ENCODE peak calls at places on chromosomes 4 and X, in five cellular contexts. Q is AG10803, E is left lung, B is fibroblast of mammary gland, M is cardiac fibroblast. A is an unnamed sample.

GRCh38 chr4:14028862-14029261 is 401.3 kb upstream of the BOD1L1 start:
- DNase-seq in M (no peak), B (no peak), Q (no peak), E (no peak), A (no peak)

GRCh38 chr4:122765702-122766352 is 33.3 kb downstream of the BBS12 start:
- DNase-seq in M (peak; percentile 98), Q (peak; percentile 92), E (no peak), B (peak; percentile 92), A (peak; percentile 63)

GRCh38 chrX:8404958-8405357 is 59.7 kb upstream of the VCX3B start:
- DNase-seq in E (no peak), M (no peak), B (no peak), Q (no peak), A (no peak)

GRCh38 chrX:125131146-125131545 is 188.5 kb upstream of the TEX13C start:
- DNase-seq in Q (no peak), B (no peak), M (no peak), E (no peak), A (no peak)

GRCh38 chrX:47217121-47217851 is 1.2 kb upstream of the CDK16 start:
- DNase-seq in Q (peak; percentile 62), M (peak; percentile 66), E (no peak), B (peak; percentile 78), A (no peak)

GRCh38 chr4:41656572-41657301 is 91.8 kb downstream of the PHOX2B start:
- DNase-seq in M (no peak), E (no peak), B (no peak), Q (no peak), A (no peak)

GRCh38 chr4:153804742-153805141 is 15.9 kb upstream of the SFRP2 start:
- DNase-seq in B (peak; percentile 32), Q (peak; percentile 13), E (no peak), M (no peak), A (no peak)

GRCh38 chr4:3790006-3790561 is 23.9 kb downstream of the ADRA2C start:
- DNase-seq in E (no peak), Q (no peak), M (no peak), B (no peak), A (no peak)

GRCh38 chr4:134202557-134202956 is 968 bp upstream of the PABPC4L start:
- DNase-seq in B (peak; percentile 8), E (no peak), Q (no peak), M (no peak), A (no peak)

GRCh38 chr4:10697071-10697470 is 12.5 kb upstream of the CLNK start:
- DNase-seq in Q (no peak), E (no peak), M (no peak), B (no peak), A (no peak)

GRCh38 chr4:169229571-169230028 is 41.2 kb downstream of the SH3RF1 start:
- DNase-seq in Q (peak; percentile 94), E (no peak), M (peak; percentile 96), B (peak; percentile 98), A (peak; percentile 88)

GRCh38 chr4:120801171-120801758 is 121.3 kb downstream of the PRDM5 start:
- DNase-seq in M (peak; percentile 68), E (no peak), B (peak; percentile 74), Q (peak; percentile 70), A (peak; percentile 25)

GRCh38 chr4:47391256-47391655 is 72.2 kb downstream of the COMMD8 start:
- DNase-seq in E (no peak), B (no peak), M (no peak), Q (no peak), A (no peak)

GRCh38 chr4:98566491-98567008 is 91.9 kb downstream of the TSPAN5 start:
- DNase-seq in M (peak; percentile 42), Q (peak; percentile 50), B (peak; percentile 49), E (no peak), A (no peak)

GRCh38 chrX:14718403-14718802 is 154.5 kb downstream of the FANCB start:
- DNase-seq in E (no peak), M (peak; percentile 13), Q (no peak), B (peak; percentile 14), A (no peak)

GRCh38 chrX:102959471-102959870 is 22.4 kb downstream of the RAB40AL start:
- DNase-seq in E (no peak), B (peak; percentile 47), Q (peak; percentile 64), M (peak; percentile 81), A (no peak)

GRCh38 chr4:40205259-40206198 is 8.7 kb downstream of the RHOH start:
- DNase-seq in E (no peak), Q (no peak), M (no peak), B (no peak), A (no peak)

GRCh38 chr4:138689182-138689546 is 326.4 kb upstream of the NOCT start:
- DNase-seq in M (no peak), Q (no peak), E (no peak), B (no peak), A (no peak)

GRCh38 chr4:173515458-173515857 is 14.6 kb downstream of the HAND2 start:
- DNase-seq in B (no peak), E (no peak), M (no peak), Q (no peak), A (no peak)

GRCh38 chrX:1536712-1537030 is 314 bp downstream of the P2RY8 start:
- DNase-seq in B (no peak), Q (no peak), E (no peak), M (no peak), A (no peak)

GRCh38 chr4:156609421-156609820 is 362.2 kb downstream of the PDGFC start:
- DNase-seq in E (peak; percentile 31), B (no peak), Q (no peak), M (no peak), A (no peak)

GRCh38 chrX:107748490-107748889 is 27.1 kb downstream of the TSC22D3 start:
- DNase-seq in M (no peak), E (no peak), B (no peak), Q (no peak), A (no peak)

GRCh38 chrX:85309717-85310116 is 65.9 kb downstream of the ZNF711 start:
- DNase-seq in Q (no peak), M (no peak), E (no peak), B (no peak), A (no peak)

GRCh38 chr4:40333921-40334352 is 1.2 kb upstream of the CHRNA9 start:
- DNase-seq in B (peak; percentile 85), E (no peak), Q (peak; percentile 87), M (peak; percentile 73), A (no peak)

GRCh38 chr4:130178106-130178505 is 1082.2 kb downstream of the C4orf33 start:
- DNase-seq in M (no peak), Q (no peak), E (no peak), B (no peak), A (no peak)

GRCh38 chrX:15299945-15300851 is 15.2 kb downstream of the ASB11 start:
- DNase-seq in Q (peak; percentile 17), B (peak; percentile 28), M (peak; percentile 46), E (no peak), A (no peak)

GRCh38 chr4:158513246-158513645 is 8.4 kb upstream of the RXFP1 start:
- DNase-seq in M (peak; percentile 36), E (no peak), Q (no peak), B (no peak), A (no peak)

GRCh38 chr4:111675746-111676145 is 469.5 kb upstream of the FAM241A start:
- DNase-seq in E (no peak), M (no peak), B (no peak), Q (no peak), A (no peak)

GRCh38 chrX:134999469-134999868 is 8.7 kb downstream of the SMIM10 start:
- DNase-seq in B (peak; percentile 70), E (no peak), M (peak; percentile 76), Q (peak; percentile 60), A (no peak)
- TF ChIP-seq CTCF in B (peak; percentile 56), E (peak; percentile 30), M (peak; percentile 39), Q (peak; percentile 57), A (peak; percentile 54)

GRCh38 chr4:145420595-145421214 is 60.9 kb upstream of the SMAD1 start:
- DNase-seq in M (no peak), B (peak; percentile 20), E (no peak), Q (no peak), A (no peak)

GRCh38 chr4:145418739-145419138 is 62.9 kb upstream of the SMAD1 start:
- DNase-seq in Q (no peak), E (no peak), B (no peak), M (no peak), A (no peak)

GRCh38 chr4:145427221-145427620 is 54.4 kb upstream of the SMAD1 start:
- DNase-seq in M (no peak), Q (no peak), B (no peak), E (no peak), A (no peak)

GRCh38 chr4:145427991-145428390 is 53.7 kb upstream of the SMAD1 start:
- DNase-seq in Q (no peak), B (no peak), E (no peak), M (no peak), A (no peak)

GRCh38 chr4:145423017-145423708 is 58.5 kb upstream of the SMAD1 start:
- DNase-seq in M (peak; percentile 22), Q (no peak), E (no peak), B (peak; percentile 26), A (no peak)
- H3K4me3 ChIP-seq in M (no peak overlapping the region), Q (no peak overlapping the region), E (no peak overlapping the region), B (no peak overlapping the region), A (no peak overlapping the region)

GRCh38 chr4:102451266-102451665 is 49.9 kb upstream of the NFKB1 start:
- DNase-seq in M (no peak), B (no peak), E (no peak), Q (no peak), A (no peak)

GRCh38 chr4:102453827-102454226 is 47.3 kb upstream of the NFKB1 start:
- DNase-seq in E (no peak), B (no peak), M (no peak), Q (no peak), A (no peak)

GRCh38 chr4:102452854-102453253 is 48.3 kb upstream of the NFKB1 start:
- DNase-seq in M (no peak), B (no peak), Q (no peak), E (no peak), A (no peak)

GRCh38 chr4:102447413-102447812 is 53.7 kb upstream of the NFKB1 start:
- DNase-seq in B (no peak), Q (no peak), M (no peak), E (no peak), A (no peak)

DNA sequence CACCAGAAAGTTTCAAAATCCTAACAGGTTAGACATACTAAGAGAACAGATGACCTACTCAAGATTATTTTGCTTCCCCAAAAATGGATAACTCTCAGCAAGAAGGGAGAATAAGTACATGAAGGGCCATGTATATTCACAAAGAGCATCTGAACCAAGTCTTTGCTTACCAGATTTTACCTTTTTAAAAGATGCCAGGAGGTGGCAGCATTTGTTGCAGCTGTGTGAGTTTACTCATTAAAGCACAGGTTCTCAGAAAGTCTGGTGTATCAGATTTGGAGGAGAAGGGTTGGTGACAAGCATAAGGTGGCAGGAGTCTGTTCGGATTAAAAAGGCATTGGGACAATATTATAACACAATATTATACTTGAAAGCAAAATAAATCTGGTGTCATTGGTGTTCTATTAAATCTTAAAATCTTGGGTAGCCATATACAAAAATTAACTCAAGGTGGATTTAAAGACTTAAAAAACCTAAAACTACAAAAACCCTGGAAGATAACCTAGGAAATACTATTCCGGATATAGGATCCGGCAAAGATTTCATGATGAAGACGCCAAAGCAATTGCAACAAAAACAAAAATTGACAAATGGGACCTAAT is 51.3 kb upstream of the NFKB1 start:
- DNase-seq in Q (peak; percentile 61), M (peak; percentile 80), E (no peak), B (peak; percentile 68), A (no peak)
- TF ChIP-seq CTCF in Q (peak; percentile 68), M (peak; percentile 60), E (peak; percentile 49), B (peak; percentile 66), A (peak; percentile 72)

DNA sequence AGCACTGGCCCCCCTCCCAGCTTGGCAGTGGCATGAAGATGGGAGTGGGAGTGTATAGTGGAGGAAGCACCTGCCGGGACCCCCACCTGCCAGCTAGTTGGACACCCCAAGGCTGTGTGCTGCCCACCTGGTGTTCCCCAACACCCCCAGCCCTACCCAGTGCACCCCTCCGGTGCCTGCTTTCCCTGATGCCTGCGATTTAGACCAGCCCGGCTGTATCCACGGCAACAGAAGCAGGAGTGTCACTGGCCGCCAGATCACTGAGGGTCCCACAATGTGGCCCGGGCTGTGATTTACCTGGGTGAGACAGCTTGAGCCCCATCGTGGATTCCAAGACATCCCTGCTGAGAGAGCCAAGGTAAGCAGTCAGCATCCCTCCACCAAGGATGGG is 533 bp downstream of the GPR173 start:
- DNase-seq in E (no peak), Q (no peak), B (no peak), M (no peak), A (no peak)
- H3K4me3 ChIP-seq in E (peak overlapping the region; percentile 24), Q (peak overlapping the region; percentile 67), B (peak overlapping the region; percentile 63), M (peak overlapping the region; percentile 65), A (peak overlapping the region; percentile 80)

A was measured in AG09309.